ENCODE peak calls at places on chromosomes 4 and X, in four cellular contexts. Y is HepG2, W is H1, Z is K562. V is an unnamed sample.

GRCh38 chrX:47540754-47541538 is 20.1 kb upstream of the ARAF start:
- DNase-seq in Y (peak), W (peak), Z (peak), V (no peak)

GRCh38 chrX:23434356-23434884 is 99.8 kb downstream of the PTCHD1 start:
- DNase-seq in Y (no peak), Z (no peak), W (no peak), V (no peak)

GRCh38 chrX:8879750-8880149 is 78.6 kb upstream of the FAM9A start:
- DNase-seq in W (peak), Y (peak), Z (peak), V (no peak)

GRCh38 chr4:16122784-16123183 is 39.0 kb upstream of the PROM1 start:
- DNase-seq in W (no peak), Y (no peak), Z (no peak), V (no peak)

GRCh38 chrX:151680805-151681204 is 14.5 kb upstream of the PRRG3 start:
- DNase-seq in W (peak), Y (peak), Z (peak), V (peak)

GRCh38 chrX:142854970-142855369 is 170.8 kb upstream of the SPANXN4 start:
- DNase-seq in W (no peak), Z (no peak), Y (no peak), V (no peak)

GRCh38 chr4:89024051-89024675 is 32.8 kb downstream of the FAM13A start:
- DNase-seq in Y (peak), W (no peak), Z (peak), V (peak)

GRCh38 chr4:48706741-48707140 is 73.3 kb downstream of the FRYL start:
- DNase-seq in Z (no peak), W (no peak), Y (peak), V (no peak)

GRCh38 chr4:133151681-133152329 is 2.7 kb downstream of the PCDH10 start:
- DNase-seq in W (peak), Z (no peak), Y (no peak), V (no peak)

GRCh38 chrX:135328421-135329005 is 19.2 kb downstream of the ETDC start:
- DNase-seq in W (no peak), Z (no peak), Y (no peak), V (no peak)
- TF ChIP-seq CBX5 in W (no peak), Z (no peak), Y (no peak), V (no peak)

DNA sequence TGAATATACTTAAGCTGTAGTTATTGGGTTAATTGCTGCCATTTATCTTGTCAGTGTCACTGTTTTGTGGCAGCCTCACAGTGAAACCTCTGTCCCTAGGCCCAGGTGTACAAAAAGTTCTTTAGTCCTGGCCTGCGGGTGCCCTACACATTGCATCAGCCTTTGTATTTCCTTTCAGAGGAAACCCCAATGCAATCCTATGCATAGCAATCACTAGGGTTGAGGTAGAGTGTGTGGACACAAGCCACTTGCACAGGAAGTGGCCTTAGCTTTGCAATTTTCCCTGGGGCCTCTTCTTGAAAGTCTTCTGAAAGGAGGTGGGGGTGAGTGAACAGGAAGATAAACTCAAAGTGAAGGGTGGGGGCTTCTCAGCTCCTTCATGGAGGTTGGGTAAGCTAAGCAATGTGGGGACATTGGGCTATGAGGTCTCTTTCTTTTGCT is 27.8 kb downstream of the VSIG4 start:
- DNase-seq in Y (no peak), Z (no peak), W (no peak), V (peak)
- TF ChIP-seq SIN3A in Y (no peak), Z (no peak), W (no peak), V (no peak)

DNA sequence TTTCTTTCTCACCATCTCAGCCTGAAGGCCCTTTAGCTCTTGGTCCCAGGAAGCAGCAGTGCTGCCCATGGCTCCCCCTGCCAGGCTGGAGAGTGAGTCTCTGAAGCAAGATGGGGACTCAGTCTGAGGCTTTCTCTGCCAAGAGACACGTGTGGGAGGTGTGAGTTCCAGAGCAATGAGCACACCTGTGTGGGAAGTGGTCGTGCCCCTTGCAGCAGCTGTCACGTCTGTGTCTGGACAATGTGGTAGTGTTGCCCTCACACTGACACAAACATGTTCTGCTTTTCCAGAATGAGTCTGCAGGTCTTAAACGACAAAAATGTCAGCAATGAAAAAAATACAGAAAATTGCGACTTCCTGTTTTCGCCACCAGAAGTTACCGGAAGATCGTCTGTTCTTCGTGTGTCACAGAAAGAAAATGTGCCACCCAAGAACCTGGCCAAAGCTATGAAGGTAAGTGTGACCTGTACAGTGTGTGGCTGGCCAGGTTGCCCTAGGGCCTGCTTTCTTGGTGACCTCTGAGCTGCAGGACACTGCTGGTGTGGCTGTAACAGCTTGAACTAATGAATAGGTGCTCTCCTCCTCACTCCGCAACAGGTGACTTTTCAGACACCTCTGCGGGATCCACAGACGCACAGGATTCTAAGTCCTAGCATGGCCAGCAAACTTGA is 1.9 kb downstream of the TACC3 start:
- DNase-seq in Y (no peak), W (no peak), Z (no peak), V (no peak)
- TF ChIP-seq CBX5 in Y (no peak), W (no peak), Z (no peak), V (no peak)

DNA sequence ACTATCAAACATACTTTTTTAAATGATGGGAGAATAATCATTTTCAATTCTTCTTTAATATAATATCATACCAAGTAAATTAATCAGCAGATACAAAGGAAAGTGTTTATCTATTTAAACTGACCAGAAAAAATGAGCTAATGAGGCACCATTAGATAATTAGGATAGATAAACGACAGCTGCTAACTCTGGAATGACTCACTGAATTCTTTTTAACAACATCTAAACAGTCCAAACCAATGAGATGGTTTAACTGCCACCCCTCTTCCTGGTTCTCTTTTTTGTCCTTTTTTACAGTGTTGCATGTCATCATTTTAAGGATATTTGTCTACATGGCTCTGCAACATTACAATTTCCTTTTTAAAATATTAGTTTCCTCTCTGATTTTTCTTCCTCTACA is 41.6 kb downstream of the UNC5C start:
- DNase-seq in W (no peak), Y (no peak), Z (no peak), V (no peak)
- TF ChIP-seq SIN3A in W (no peak), Y (no peak), Z (no peak), V (no peak)

GRCh38 chr4:128386761-128387599 is 99.4 kb upstream of the PGRMC2 start:
- DNase-seq in Z (peak), Y (no peak), W (no peak), V (no peak)
- TF ChIP-seq CBX5 in Z (no peak), Y (no peak), W (no peak), V (no peak)

DNA sequence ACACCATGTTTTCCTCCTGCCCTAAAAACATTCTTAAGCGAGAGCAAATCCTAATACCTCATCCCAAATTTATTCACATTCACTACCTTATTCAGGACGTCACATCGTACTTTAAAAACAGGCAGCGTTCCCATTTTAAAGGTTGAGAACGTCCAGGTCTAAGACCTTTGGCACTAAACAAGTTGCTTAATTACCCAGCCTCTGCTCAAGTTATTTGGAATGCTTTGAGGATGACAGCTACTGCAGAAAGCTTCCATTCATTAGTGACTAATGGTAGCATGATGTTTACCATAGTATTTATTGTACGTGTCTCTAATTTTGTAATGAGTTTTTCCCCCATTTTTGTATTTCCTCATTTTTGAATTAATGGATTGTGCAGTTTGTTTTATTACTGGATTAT is 1.5 kb downstream of the USP38 start:
- DNase-seq in W (no peak), Y (peak), Z (no peak), V (no peak)
- TF ChIP-seq SIN3A in W (no peak), Y (peak), Z (no peak), V (no peak)

DNA sequence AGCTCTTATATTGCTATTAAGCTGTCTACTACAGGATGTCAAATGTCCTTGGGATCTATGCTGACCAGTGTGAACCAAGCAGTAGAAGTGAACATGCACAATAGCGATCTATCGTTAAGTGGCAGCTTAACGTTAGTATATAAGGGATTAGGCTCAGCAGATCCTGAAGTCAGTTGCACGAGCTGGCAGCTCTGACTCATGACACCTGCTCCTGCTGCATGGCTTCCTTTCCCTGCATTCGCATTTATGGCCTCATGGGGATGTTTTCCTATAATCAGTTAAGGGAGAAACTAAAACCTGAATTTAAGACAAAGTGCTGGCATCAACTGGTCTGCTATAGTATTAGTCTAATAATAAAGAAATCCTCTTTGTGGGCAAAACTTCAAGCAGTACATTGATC is 12.7 kb upstream of the MCUB start:
- DNase-seq in Z (no peak), W (no peak), Y (no peak), V (no peak)
- TF ChIP-seq CBX5 in Z (no peak), W (no peak), Y (no peak), V (no peak)

DNA sequence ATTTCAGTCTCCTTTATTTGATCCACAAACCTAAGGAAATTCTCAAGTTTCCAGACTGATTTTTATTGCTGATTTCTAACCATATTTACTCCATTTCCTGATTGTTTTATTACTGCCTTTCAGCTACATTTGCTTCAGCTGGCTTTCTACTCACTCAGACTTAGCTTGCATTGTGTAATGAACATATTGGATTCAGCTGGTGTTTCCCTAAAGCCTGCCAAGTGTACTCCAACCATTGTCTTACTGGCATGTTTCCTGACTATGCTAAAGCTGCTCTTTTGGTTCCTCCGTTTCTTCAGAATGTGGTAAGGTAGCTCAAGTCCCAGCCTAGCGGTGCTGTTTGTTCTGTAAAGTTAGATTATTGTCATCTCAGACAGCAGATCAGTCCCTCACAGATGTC is 53.2 kb upstream of the GLRA2 start:
- DNase-seq in Z (no peak), Y (no peak), W (no peak), V (no peak)
- TF ChIP-seq SIN3A in Z (no peak), Y (no peak), W (no peak), V (no peak)

V was measured in GM12878.